ENCODE peak calls at places on chromosomes 13 and 19, in ten cellular contexts. Y is AG08395, Z is smooth muscle cell of the brain vasculature, Q is ELR, H is NCI-H1105, G is M059J, P is lower lobe of right lung, R is cerebellar cortex, C is LHCN-M2, N is HEK293T. X is an unnamed sample.
A peak's percentile ranks its signal among the peaks of the same experiment; 100 is the strongest.

GRCh38 chr19:29538651-29539050 is 12.9 kb downstream of the VSTM2B start:
- DNase-seq in G (no peak), R (no peak), Q (no peak), Z (no peak), C (no peak), P (no peak), N (no peak), H (no peak), Y (no peak), X (no peak)

GRCh38 chr19:55459551-55459949 is 1.9 kb downstream of the ISOC2 start:
- DNase-seq in Z (no peak), R (no peak), C (no peak), G (no peak), N (no peak), Q (no peak), P (no peak), H (no peak), Y (no peak), X (no peak)

GRCh38 chr19:47280183-47280797 is 5.6 kb downstream of the INAFM1 start:
- DNase-seq in H (no peak), G (peak; percentile 35), N (peak; percentile 53), R (peak; percentile 37), P (peak; percentile 56), Z (no peak), Q (peak; percentile 56), Y (peak; percentile 12), C (no peak), X (peak; percentile 74)

GRCh38 chr19:42199440-42200115 is 17.9 kb downstream of the DEDD2 start:
- DNase-seq in G (no peak), R (no peak), P (peak; percentile 83), C (no peak), H (no peak), N (no peak), Q (no peak), Z (no peak), Y (no peak), X (peak; percentile 94)

GRCh38 chr19:37537391-37537947 is 30.7 kb downstream of the ZNF793 start:
- DNase-seq in H (no peak), Q (no peak), G (peak; percentile 11), C (no peak), R (no peak), N (no peak), Y (no peak), Z (no peak), P (no peak), X (no peak)

GRCh38 chr19:53091413-53091812 is 11.8 kb downstream of the ZNF160 start:
- DNase-seq in Z (no peak), Q (no peak), N (no peak), P (no peak), G (no peak), R (no peak), C (no peak), H (no peak), Y (no peak), X (no peak)

GRCh38 chr13:112330479-112331407 is 45.4 kb upstream of the SPACA7 start:
- DNase-seq in H (no peak), N (no peak), G (no peak), Y (no peak), P (no peak), C (no peak), Z (no peak), Q (no peak), R (no peak), X (no peak)

GRCh38 chr13:42348576-42348975 is 76.6 kb downstream of the AKAP11 start:
- DNase-seq in G (no peak), R (no peak), Z (no peak), H (no peak), P (no peak), C (no peak), Q (no peak), Y (no peak), N (no peak), X (no peak)

GRCh38 chr13:77002590-77003190 is 10.8 kb downstream of the CLN5 start:
- DNase-seq in H (no peak), P (no peak), C (peak; percentile 42), R (peak; percentile 67), G (peak; percentile 32), Q (peak; percentile 59), Y (peak; percentile 54), Z (no peak), N (peak; percentile 68), X (no peak)

GRCh38 chr13:76644906-76645305 is 241.3 kb downstream of the KCTD12 start:
- DNase-seq in R (no peak), Z (no peak), C (no peak), H (no peak), Y (no peak), G (no peak), P (no peak), N (no peak), Q (no peak), X (no peak)

GRCh38 chr13:20848944-20849343 is 53.6 kb downstream of the XPO4 start:
- DNase-seq in G (no peak), H (no peak), P (no peak), Q (no peak), Z (no peak), N (no peak), Y (no peak), C (no peak), R (no peak), X (no peak)

GRCh38 chr19:19451429-19452240 is 46.2 kb downstream of the GATAD2A start:
- DNase-seq in G (no peak), C (no peak), P (no peak), Y (no peak), N (no peak), H (no peak), R (no peak), Q (no peak), Z (no peak), X (no peak)

GRCh38 chr19:38013913-38014575 is 107.0 kb downstream of the SIPA1L3 start:
- DNase-seq in H (no peak), C (no peak), Y (no peak), Z (no peak), N (no peak), G (no peak), Q (no peak), P (no peak), R (no peak), X (no peak)

GRCh38 chr19:13887529-13887928 is 10.6 kb downstream of the NANOS3 start:
- DNase-seq in H (no peak), Q (peak; percentile 53), N (no peak), G (peak; percentile 51), C (peak; percentile 65), R (no peak), Z (no peak), P (no peak), Y (peak; percentile 61), X (no peak)

GRCh38 chr19:19582471-19582870 is 36.0 kb downstream of the PBX4 start:
- DNase-seq in Q (no peak), H (no peak), C (no peak), G (no peak), R (no peak), Z (no peak), P (no peak), Y (no peak), N (no peak), X (no peak)

GRCh38 chr19:17681505-17682125 is 6.5 kb downstream of the UNC13A start:
- DNase-seq in C (peak; percentile 19), Q (peak; percentile 71), Y (peak; percentile 64), P (no peak), N (peak; percentile 55), H (no peak), Z (no peak), R (no peak), G (no peak), X (no peak)

GRCh38 chr19:5093297-5093858 is 124.5 kb downstream of the KDM4B start:
- DNase-seq in Z (no peak), Q (no peak), H (no peak), G (no peak), Y (no peak), R (peak; percentile 34), P (no peak), N (no peak), C (no peak), X (no peak)

GRCh38 chr19:58020129-58020528 is 13.7 kb upstream of the ZSCAN1 start:
- DNase-seq in P (no peak), G (no peak), H (no peak), R (no peak), C (no peak), Y (no peak), N (no peak), Q (no peak), Z (no peak), X (no peak)

GRCh38 chr19:48645652-48646191 is at the start of gene CA11:
- DNase-seq in Z (no peak), G (peak; percentile 59), N (no peak), Q (peak; percentile 36), C (no peak), P (no peak), H (peak; percentile 48), Y (no peak), R (no peak), X (peak; percentile 76)

GRCh38 chr13:94335786-94336357 is 143.6 kb downstream of the DCT start:
- DNase-seq in H (peak; percentile 26), Q (no peak), Z (no peak), Y (no peak), G (no peak), P (no peak), R (no peak), C (peak; percentile 61), N (no peak), X (no peak)

GRCh38 chr19:52896431-52897148 is 845 bp downstream of the ZNF320 start:
- DNase-seq in H (no peak), P (peak; percentile 53), N (peak; percentile 7), Z (no peak), Y (peak; percentile 20), G (peak; percentile 29), Q (peak; percentile 41), R (peak; percentile 11), C (peak; percentile 7), X (no peak)

GRCh38 chr19:1473424-1473851 is 5.6 kb downstream of the C19orf25 start:
- DNase-seq in H (no peak), N (no peak), C (no peak), Y (no peak), R (no peak), Q (no peak), P (no peak), G (no peak), Z (no peak), X (no peak)

GRCh38 chr19:29805026-29805925 is 6.5 kb upstream of the CCNE1 start:
- DNase-seq in H (no peak), Y (peak; percentile 51), G (peak; percentile 82), C (peak; percentile 42), R (no peak), Q (peak; percentile 37), N (no peak), Z (no peak), P (peak; percentile 18), X (peak; percentile 46)

GRCh38 chr19:3507371-3508120 is 1.4 kb downstream of the FZR1 start:
- DNase-seq in N (no peak), Z (no peak), H (no peak), P (no peak), Q (peak; percentile 42), Y (peak; percentile 21), G (no peak), R (peak; percentile 22), C (no peak), X (peak; percentile 79)

GRCh38 chr13:40794414-40795368 is 5.3 kb downstream of the SLC25A15 start:
- DNase-seq in R (no peak), Q (no peak), H (no peak), Z (no peak), Y (no peak), C (no peak), G (no peak), P (no peak), N (no peak), X (no peak)

GRCh38 chr13:32650705-32651311 is 64.6 kb downstream of the PDS5B start:
- DNase-seq in Q (peak; percentile 74), R (peak; percentile 77), G (peak; percentile 72), Y (peak; percentile 51), P (no peak), H (peak; percentile 27), Z (peak; percentile 37), N (peak; percentile 59), C (peak; percentile 77), X (no peak)

GRCh38 chr19:4007836-4008539 is 452 bp downstream of the PIAS4 start:
- DNase-seq in Z (no peak), R (no peak), H (peak; percentile 17), P (no peak), N (no peak), Q (peak; percentile 56), Y (no peak), G (peak; percentile 17), C (no peak), X (peak; percentile 86)

GRCh38 chr19:23772668-23773063 is 14.0 kb upstream of the ZNF681 start:
- DNase-seq in Z (no peak), H (no peak), C (no peak), Y (no peak), Q (no peak), R (no peak), N (no peak), P (no peak), G (peak; percentile 61), X (no peak)

X was measured in spleen.